ENCODE peak calls at places on chromosomes 11 and 22, in ten cellular contexts. One of them, this sample, is unnamed.

GRCh38 chr22:11628651-11629511 is 3899.1 kb upstream of the OR11H1 start:
- DNase-seq in AG04450: no peak
- DNase-seq in WERI-Rb-1: no peak
- DNase-seq in SK-N-SH: no peak
- DNase-seq in mammary epithelial cell: no peak
- DNase-seq in GM12864: no peak
- DNase-seq in HFF-Myc: no peak
- DNase-seq in tibial artery: no peak
- DNase-seq in effector memory CD4-positive, alpha-beta T cell: no peak
- DNase-seq in left ventricle myocardium inferior: no peak
- DNase-seq in this sample: no peak

GRCh38 chr22:37581534-37581933 is 1.6 kb upstream of the LGALS2 start:
- DNase-seq in AG04450: no peak
- DNase-seq in WERI-Rb-1: no peak
- DNase-seq in SK-N-SH: no peak
- DNase-seq in mammary epithelial cell: no peak
- DNase-seq in GM12864: no peak
- DNase-seq in HFF-Myc: no peak
- DNase-seq in tibial artery: no peak
- DNase-seq in effector memory CD4-positive, alpha-beta T cell: no peak
- DNase-seq in left ventricle myocardium inferior: peak
- DNase-seq in this sample: no peak

GRCh38 chr11:82797595-82797971 is 63.9 kb upstream of the FAM181B start:
- DNase-seq in AG04450: no peak
- DNase-seq in WERI-Rb-1: no peak
- DNase-seq in SK-N-SH: no peak
- DNase-seq in mammary epithelial cell: no peak
- DNase-seq in GM12864: no peak
- DNase-seq in HFF-Myc: no peak
- DNase-seq in tibial artery: no peak
- DNase-seq in effector memory CD4-positive, alpha-beta T cell: no peak
- DNase-seq in left ventricle myocardium inferior: no peak
- DNase-seq in this sample: no peak

GRCh38 chr11:59901306-59901705 is 22.7 kb downstream of the OOSP3 start:
- DNase-seq in AG04450: no peak
- DNase-seq in WERI-Rb-1: no peak
- DNase-seq in SK-N-SH: no peak
- DNase-seq in mammary epithelial cell: peak
- DNase-seq in GM12864: no peak
- DNase-seq in HFF-Myc: no peak
- DNase-seq in tibial artery: no peak
- DNase-seq in effector memory CD4-positive, alpha-beta T cell: no peak
- DNase-seq in left ventricle myocardium inferior: no peak
- DNase-seq in this sample: no peak

GRCh38 chr11:68377389-68377795 is 65.0 kb downstream of the LRP5 start:
- DNase-seq in AG04450: no peak
- DNase-seq in WERI-Rb-1: no peak
- DNase-seq in SK-N-SH: peak
- DNase-seq in mammary epithelial cell: no peak
- DNase-seq in GM12864: no peak
- DNase-seq in HFF-Myc: no peak
- DNase-seq in tibial artery: no peak
- DNase-seq in effector memory CD4-positive, alpha-beta T cell: no peak
- DNase-seq in left ventricle myocardium inferior: no peak
- DNase-seq in this sample: no peak

GRCh38 chr11:64450168-64450560 is 91.2 kb downstream of the RPS6KA4 start:
- DNase-seq in AG04450: no peak
- DNase-seq in WERI-Rb-1: no peak
- DNase-seq in SK-N-SH: no peak
- DNase-seq in mammary epithelial cell: no peak
- DNase-seq in GM12864: no peak
- DNase-seq in HFF-Myc: no peak
- DNase-seq in tibial artery: no peak
- DNase-seq in effector memory CD4-positive, alpha-beta T cell: no peak
- DNase-seq in left ventricle myocardium inferior: no peak
- DNase-seq in this sample: no peak

GRCh38 chr11:2387266-2387982 is 10.3 kb downstream of the CD81 start:
- DNase-seq in AG04450: no peak
- DNase-seq in WERI-Rb-1: no peak
- DNase-seq in SK-N-SH: peak
- DNase-seq in mammary epithelial cell: no peak
- DNase-seq in GM12864: no peak
- DNase-seq in HFF-Myc: no peak
- DNase-seq in tibial artery: no peak
- DNase-seq in effector memory CD4-positive, alpha-beta T cell: no peak
- DNase-seq in left ventricle myocardium inferior: no peak
- DNase-seq in this sample: peak

GRCh38 chr11:34460335-34460734 is 21.6 kb downstream of the CAT start:
- DNase-seq in AG04450: no peak
- DNase-seq in WERI-Rb-1: no peak
- DNase-seq in SK-N-SH: no peak
- DNase-seq in mammary epithelial cell: no peak
- DNase-seq in GM12864: no peak
- DNase-seq in HFF-Myc: no peak
- DNase-seq in tibial artery: no peak
- DNase-seq in effector memory CD4-positive, alpha-beta T cell: no peak
- DNase-seq in left ventricle myocardium inferior: no peak
- DNase-seq in this sample: no peak

GRCh38 chr11:108685419-108686161 is 20.7 kb downstream of the DDX10 start:
- DNase-seq in AG04450: no peak
- DNase-seq in WERI-Rb-1: no peak
- DNase-seq in SK-N-SH: no peak
- DNase-seq in mammary epithelial cell: no peak
- DNase-seq in GM12864: no peak
- DNase-seq in HFF-Myc: no peak
- DNase-seq in tibial artery: no peak
- DNase-seq in effector memory CD4-positive, alpha-beta T cell: no peak
- DNase-seq in left ventricle myocardium inferior: no peak
- DNase-seq in this sample: no peak

GRCh38 chr11:123211981-123212380 is 16.9 kb upstream of the CLMP start:
- DNase-seq in AG04450: no peak
- DNase-seq in WERI-Rb-1: no peak
- DNase-seq in SK-N-SH: no peak
- DNase-seq in mammary epithelial cell: no peak
- DNase-seq in GM12864: no peak
- DNase-seq in HFF-Myc: no peak
- DNase-seq in tibial artery: no peak
- DNase-seq in effector memory CD4-positive, alpha-beta T cell: no peak
- DNase-seq in left ventricle myocardium inferior: no peak
- DNase-seq in this sample: no peak

GRCh38 chr11:62337682-62338181 is 484 bp downstream of the ASRGL1 start:
- DNase-seq in AG04450: no peak
- DNase-seq in WERI-Rb-1: peak
- DNase-seq in SK-N-SH: peak
- DNase-seq in mammary epithelial cell: peak
- DNase-seq in GM12864: no peak
- DNase-seq in HFF-Myc: no peak
- DNase-seq in tibial artery: no peak
- DNase-seq in effector memory CD4-positive, alpha-beta T cell: no peak
- DNase-seq in left ventricle myocardium inferior: peak
- DNase-seq in this sample: peak

GRCh38 chr11:121429556-121429955 is 22.6 kb upstream of the SORL1 start:
- DNase-seq in AG04450: no peak
- DNase-seq in WERI-Rb-1: no peak
- DNase-seq in SK-N-SH: no peak
- DNase-seq in mammary epithelial cell: no peak
- DNase-seq in GM12864: no peak
- DNase-seq in HFF-Myc: no peak
- DNase-seq in tibial artery: no peak
- DNase-seq in effector memory CD4-positive, alpha-beta T cell: no peak
- DNase-seq in left ventricle myocardium inferior: no peak
- DNase-seq in this sample: no peak

GRCh38 chr22:49381595-49382450 is 445.9 kb downstream of the BRD1 start:
- DNase-seq in AG04450: no peak
- DNase-seq in WERI-Rb-1: no peak
- DNase-seq in SK-N-SH: no peak
- DNase-seq in mammary epithelial cell: no peak
- DNase-seq in GM12864: no peak
- DNase-seq in HFF-Myc: no peak
- DNase-seq in tibial artery: no peak
- DNase-seq in effector memory CD4-positive, alpha-beta T cell: no peak
- DNase-seq in left ventricle myocardium inferior: no peak
- DNase-seq in this sample: no peak

GRCh38 chr11:82315093-82315492 is 418.6 kb downstream of the FAM181B start:
- DNase-seq in AG04450: no peak
- DNase-seq in WERI-Rb-1: peak
- DNase-seq in SK-N-SH: peak
- DNase-seq in mammary epithelial cell: peak
- DNase-seq in GM12864: no peak
- DNase-seq in HFF-Myc: no peak
- DNase-seq in tibial artery: no peak
- DNase-seq in effector memory CD4-positive, alpha-beta T cell: no peak
- DNase-seq in left ventricle myocardium inferior: no peak
- DNase-seq in this sample: peak

DNA sequence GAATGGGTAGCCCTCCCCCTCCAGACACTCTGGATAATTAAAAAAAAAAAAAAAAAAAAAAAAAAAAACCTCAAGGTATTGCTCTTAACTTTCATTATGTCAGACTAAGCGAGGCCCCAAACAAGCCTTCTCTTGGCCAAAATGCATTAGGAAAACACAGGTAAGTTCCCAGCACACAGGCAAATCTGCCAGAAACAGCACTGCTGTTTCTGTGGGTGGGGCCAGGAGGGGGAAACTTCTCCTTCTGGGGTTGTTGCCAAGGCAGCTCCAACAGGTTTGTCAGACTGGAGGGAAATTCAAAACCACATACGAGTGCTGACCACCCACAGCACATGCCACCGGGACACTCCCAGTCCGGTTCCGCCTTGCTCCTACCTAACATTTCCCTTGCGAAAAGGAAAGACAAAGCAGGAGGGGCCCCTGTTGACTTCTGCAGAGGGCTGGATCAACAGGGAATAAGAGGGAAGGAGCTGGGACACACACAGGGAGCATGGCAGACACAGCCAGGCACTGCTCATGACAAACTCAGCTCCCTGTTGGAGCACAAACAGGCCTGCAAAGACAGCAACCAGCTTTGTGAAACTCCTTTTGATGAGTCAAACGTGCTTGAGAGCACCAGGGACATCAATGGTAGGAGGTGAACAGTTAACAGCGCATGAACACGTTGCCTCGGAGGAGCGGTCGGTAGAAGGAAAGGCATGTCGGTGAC is 55.0 kb downstream of the MYH9 start:
- DNase-seq in AG04450: no peak
- DNase-seq in WERI-Rb-1: no peak
- DNase-seq in SK-N-SH: no peak
- DNase-seq in mammary epithelial cell: peak
- DNase-seq in GM12864: peak
- DNase-seq in HFF-Myc: peak
- DNase-seq in tibial artery: no peak
- DNase-seq in effector memory CD4-positive, alpha-beta T cell: peak
- DNase-seq in left ventricle myocardium inferior: no peak
- DNase-seq in this sample: peak
- H3K4me3 ChIP-seq in AG04450: no peak
- H3K4me3 ChIP-seq in WERI-Rb-1: no peak
- H3K4me3 ChIP-seq in SK-N-SH: no peak
- H3K4me3 ChIP-seq in mammary epithelial cell: no peak
- H3K4me3 ChIP-seq in GM12864: peak
- H3K4me3 ChIP-seq in HFF-Myc: no peak
- H3K4me3 ChIP-seq in tibial artery: peak
- H3K4me3 ChIP-seq in effector memory CD4-positive, alpha-beta T cell: peak
- H3K4me3 ChIP-seq in left ventricle myocardium inferior: peak
- H3K4me3 ChIP-seq in this sample: peak

GRCh38 chr11:57711414-57712255 is at the start of gene MED19:
- DNase-seq in AG04450: peak
- DNase-seq in WERI-Rb-1: peak
- DNase-seq in SK-N-SH: no peak
- DNase-seq in mammary epithelial cell: peak
- DNase-seq in GM12864: peak
- DNase-seq in HFF-Myc: peak
- DNase-seq in tibial artery: peak
- DNase-seq in effector memory CD4-positive, alpha-beta T cell: peak
- DNase-seq in left ventricle myocardium inferior: peak
- DNase-seq in this sample: peak
- H3K4me3 ChIP-seq in AG04450: peak
- H3K4me3 ChIP-seq in WERI-Rb-1: peak
- H3K4me3 ChIP-seq in SK-N-SH: peak
- H3K4me3 ChIP-seq in mammary epithelial cell: peak
- H3K4me3 ChIP-seq in GM12864: peak
- H3K4me3 ChIP-seq in HFF-Myc: peak
- H3K4me3 ChIP-seq in tibial artery: peak
- H3K4me3 ChIP-seq in effector memory CD4-positive, alpha-beta T cell: peak
- H3K4me3 ChIP-seq in left ventricle myocardium inferior: peak
- H3K4me3 ChIP-seq in this sample: peak

DNA sequence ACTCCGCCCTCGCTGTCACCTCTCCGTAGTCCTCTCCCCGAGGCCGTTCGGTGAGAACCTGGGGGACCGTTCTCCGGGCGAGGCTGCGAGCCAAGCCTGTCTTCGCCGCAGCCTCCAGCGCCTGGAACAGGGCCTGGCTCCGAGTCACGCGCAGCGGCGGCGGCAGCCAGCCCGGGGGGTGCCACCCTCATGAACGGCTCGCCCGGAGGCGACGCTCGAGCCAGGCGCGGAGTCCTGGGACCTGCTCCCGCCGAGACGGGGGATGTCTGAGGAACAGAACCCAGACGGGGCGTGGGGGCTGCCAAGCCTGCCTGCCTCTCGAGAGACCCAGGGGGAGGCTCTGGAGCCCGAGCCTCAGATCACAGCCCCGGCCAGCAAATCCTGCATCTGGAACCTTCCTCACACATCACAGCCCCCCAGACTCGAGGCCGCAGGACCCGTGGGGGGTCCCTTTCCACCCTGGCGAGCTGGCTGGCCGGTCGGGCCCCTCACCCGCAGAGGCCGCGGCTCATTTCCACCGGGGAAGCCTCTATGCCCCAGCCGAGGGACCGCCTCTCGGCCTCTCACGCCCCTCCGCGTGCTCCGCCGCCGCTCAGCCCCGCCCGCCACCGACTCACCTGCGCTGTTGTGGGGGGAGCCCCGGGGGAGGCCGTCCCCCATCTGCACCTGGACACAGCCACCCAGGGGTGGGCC is 4.1 kb downstream of the SHISA8 start:
- DNase-seq in AG04450: no peak
- DNase-seq in WERI-Rb-1: no peak
- DNase-seq in SK-N-SH: peak
- DNase-seq in mammary epithelial cell: no peak
- DNase-seq in GM12864: no peak
- DNase-seq in HFF-Myc: no peak
- DNase-seq in tibial artery: no peak
- DNase-seq in effector memory CD4-positive, alpha-beta T cell: no peak
- DNase-seq in left ventricle myocardium inferior: peak
- DNase-seq in this sample: no peak
- H3K4me3 ChIP-seq in AG04450: no peak
- H3K4me3 ChIP-seq in WERI-Rb-1: no peak
- H3K4me3 ChIP-seq in SK-N-SH: no peak
- H3K4me3 ChIP-seq in mammary epithelial cell: peak
- H3K4me3 ChIP-seq in GM12864: peak
- H3K4me3 ChIP-seq in HFF-Myc: no peak
- H3K4me3 ChIP-seq in tibial artery: peak
- H3K4me3 ChIP-seq in effector memory CD4-positive, alpha-beta T cell: peak
- H3K4me3 ChIP-seq in left ventricle myocardium inferior: peak
- H3K4me3 ChIP-seq in this sample: no peak

DNA sequence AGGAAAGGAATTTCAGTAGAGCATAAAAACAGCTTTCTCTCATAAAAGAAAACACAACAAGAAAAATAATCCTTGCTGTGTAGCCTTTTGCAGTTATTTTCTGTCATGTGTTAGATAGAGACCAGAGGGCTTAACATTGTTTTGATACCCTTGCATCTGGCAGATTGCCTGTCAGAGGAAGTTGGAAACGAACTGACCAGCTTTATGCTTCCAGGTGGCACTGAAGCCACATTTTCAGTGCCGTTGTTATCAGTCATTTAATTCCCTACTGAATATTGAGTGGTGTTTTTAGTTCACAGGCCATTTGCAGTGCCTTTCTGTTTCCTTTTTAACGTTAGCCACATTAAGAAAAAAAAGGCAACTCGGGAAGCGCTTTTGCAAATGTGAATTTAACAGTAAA is 21.5 kb upstream of the RAG2 start:
- DNase-seq in AG04450: no peak
- DNase-seq in WERI-Rb-1: no peak
- DNase-seq in SK-N-SH: peak
- DNase-seq in mammary epithelial cell: no peak
- DNase-seq in GM12864: no peak
- DNase-seq in HFF-Myc: no peak
- DNase-seq in tibial artery: no peak
- DNase-seq in effector memory CD4-positive, alpha-beta T cell: no peak
- DNase-seq in left ventricle myocardium inferior: no peak
- DNase-seq in this sample: peak
- H3K4me3 ChIP-seq in AG04450: no peak
- H3K4me3 ChIP-seq in WERI-Rb-1: no peak
- H3K4me3 ChIP-seq in SK-N-SH: no peak
- H3K4me3 ChIP-seq in mammary epithelial cell: no peak
- H3K4me3 ChIP-seq in GM12864: no peak
- H3K4me3 ChIP-seq in HFF-Myc: no peak
- H3K4me3 ChIP-seq in tibial artery: peak
- H3K4me3 ChIP-seq in effector memory CD4-positive, alpha-beta T cell: no peak
- H3K4me3 ChIP-seq in left ventricle myocardium inferior: peak
- H3K4me3 ChIP-seq in this sample: no peak